ENCODE peak calls at places on chromosomes 2 and 18, in seven cellular contexts. Q is small intestine; V is CD8-positive, alpha-beta memory T cell; K is heart left ventricle; W is right lobe of liver; J is PC-9; P is AG09309. O is an unnamed sample.

GRCh38 chr2:239295377-239296019 is 105.3 kb downstream of the HDAC4 start:
- DNase-seq in J (no peak), V (no peak), P (no peak), W (no peak), K (no peak), Q (no peak), O (peak; percentile 90)

GRCh38 chr2:237196866-237197618 is 111.4 kb downstream of the COPS8 start:
- DNase-seq in J (peak; percentile 59), P (no peak), K (no peak), V (no peak), W (no peak), Q (no peak), O (no peak)

GRCh38 chr18:41681138-41681881 is 273.7 kb upstream of the PIK3C3 start:
- DNase-seq in K (no peak), Q (no peak), V (no peak), J (no peak), P (no peak), W (no peak), O (no peak)

GRCh38 chr2:31413876-31414550 is 529 bp downstream of the XDH start:
- DNase-seq in P (no peak), K (no peak), V (no peak), Q (peak; percentile 65), J (no peak), W (no peak), O (peak; percentile 12)

GRCh38 chr18:62187543-62188378 is 706 bp downstream of the RELCH start:
- DNase-seq in V (no peak), J (peak; percentile 10), P (no peak), Q (peak; percentile 47), W (peak; percentile 66), K (peak; percentile 38), O (peak; percentile 23)

GRCh38 chr2:11583203-11583752 is 49.4 kb downstream of the GREB1 start:
- DNase-seq in P (no peak), V (no peak), Q (no peak), J (no peak), W (peak; percentile 17), K (peak; percentile 57), O (no peak)

GRCh38 chr2:96131818-96132745 is 6.2 kb downstream of the ASTL start:
- DNase-seq in W (no peak), J (no peak), P (no peak), Q (no peak), V (no peak), K (no peak), O (no peak)

GRCh38 chr2:36561223-36561944 is 36.6 kb downstream of the FEZ2 start:
- DNase-seq in V (no peak), W (no peak), J (peak; percentile 69), P (peak; percentile 83), Q (peak; percentile 55), K (peak; percentile 35), O (no peak)

GRCh38 chr2:194819367-194819766 is 837.7 kb upstream of the SLC39A10 start:
- DNase-seq in V (no peak), P (no peak), Q (no peak), J (no peak), W (no peak), K (no peak), O (no peak)

GRCh38 chr2:66439291-66440010 is 4.5 kb downstream of the MEIS1 start:
- DNase-seq in V (no peak), P (no peak), J (no peak), W (peak; percentile 55), Q (no peak), K (peak; percentile 37), O (no peak)

GRCh38 chr2:66441651-66442365 is 6.9 kb downstream of the MEIS1 start:
- DNase-seq in W (no peak), Q (no peak), J (no peak), V (no peak), P (no peak), K (no peak), O (no peak)

GRCh38 chr2:66440692-66441091 is 5.8 kb downstream of the MEIS1 start:
- DNase-seq in P (no peak), Q (no peak), K (peak; percentile 37), J (no peak), V (no peak), W (no peak), O (no peak)

GRCh38 chr2:66438498-66439290 is 3.8 kb downstream of the MEIS1 start:
- DNase-seq in P (no peak), K (no peak), J (no peak), V (no peak), Q (no peak), W (no peak), O (no peak)

DNA sequence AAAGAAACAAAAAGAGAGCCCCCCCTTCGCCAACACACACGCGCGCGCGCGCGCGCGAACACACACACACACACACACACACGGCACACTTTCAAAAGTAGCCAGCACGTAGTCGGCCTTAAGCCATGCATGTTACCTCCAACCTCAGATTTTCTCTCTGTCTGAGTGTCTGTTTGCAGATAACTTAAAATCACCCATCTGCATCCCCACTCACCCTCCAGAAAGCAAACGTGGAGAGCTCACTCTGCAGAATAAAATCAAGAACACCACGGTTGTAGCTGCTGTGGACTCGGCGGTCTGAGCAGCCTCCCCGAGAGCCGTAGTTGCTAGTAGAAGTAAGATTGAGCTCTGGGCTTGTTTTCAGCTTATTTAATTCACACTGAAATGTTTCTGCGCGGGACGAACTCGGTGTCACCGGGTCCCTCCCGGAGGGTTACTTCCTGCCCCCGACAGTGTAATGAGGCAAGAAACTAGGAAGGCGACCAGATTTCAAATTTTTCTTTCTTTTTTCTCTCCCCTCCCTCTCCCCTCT is 5.2 kb downstream of the MEIS1 start:
- DNase-seq in P (no peak), K (peak; percentile 25), W (no peak), V (no peak), J (no peak), Q (no peak), O (no peak)
- H3K4me3 ChIP-seq in P (peak overlapping the region; percentile 31), K (peak overlapping the region; percentile 70), W (peak overlapping the region; percentile 25), V (no peak overlapping the region), J (no peak overlapping the region), Q (peak overlapping the region; percentile 27), O (no peak overlapping the region)

DNA sequence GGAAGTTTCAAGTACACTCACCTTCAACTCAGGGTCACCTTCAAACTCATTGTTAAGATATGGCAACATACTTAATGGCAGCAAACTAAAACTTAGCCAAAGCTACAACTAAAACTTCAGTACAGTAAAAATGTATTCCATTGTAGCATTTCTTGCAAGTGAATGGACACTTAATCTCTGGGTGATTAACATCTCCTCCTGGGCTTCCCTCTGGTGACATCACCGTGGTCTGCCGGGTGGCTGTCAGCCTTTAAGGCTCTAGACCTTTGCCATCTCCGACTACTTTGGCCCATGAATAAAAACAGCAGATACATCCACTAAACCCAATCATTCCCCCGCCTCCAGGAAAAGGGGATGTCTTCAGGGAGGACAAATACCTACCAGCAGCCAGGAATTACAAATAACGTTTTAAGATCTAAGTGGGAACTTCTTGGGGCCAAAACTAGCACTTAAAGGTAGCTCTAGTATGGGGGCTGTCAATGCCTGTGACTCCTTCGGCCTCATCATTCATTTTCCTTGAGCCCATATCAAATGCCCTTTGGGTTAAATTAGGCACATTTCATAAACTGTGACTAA is 1.2 kb downstream of the TFCP2L1 start:
- DNase-seq in W (no peak), V (no peak), J (no peak), Q (no peak), K (no peak), P (no peak), O (no peak)
- H3K4me3 ChIP-seq in W (no peak overlapping the region), V (no peak overlapping the region), J (peak overlapping the region; percentile 83), Q (peak overlapping the region; percentile 65), K (no peak overlapping the region), P (no peak overlapping the region), O (no peak overlapping the region)

GRCh38 chr2:231932711-231932970 is 6.4 kb upstream of the NPPC start:
- DNase-seq in Q (no peak), W (no peak), V (no peak), J (no peak), P (no peak), K (no peak), O (no peak)

GRCh38 chr2:231929961-231930600 is 3.9 kb upstream of the NPPC start:
- DNase-seq in K (peak; percentile 76), J (no peak), W (no peak), P (no peak), Q (no peak), V (no peak), O (no peak)

GRCh38 chr2:231932985-231933915 is 7.1 kb upstream of the NPPC start:
- DNase-seq in Q (no peak), V (no peak), J (no peak), K (no peak), W (no peak), P (no peak), O (no peak)

GRCh38 chr2:231930601-231931281 is 4.5 kb upstream of the NPPC start:
- DNase-seq in Q (no peak), V (no peak), J (no peak), K (peak; percentile 75), P (no peak), W (no peak), O (no peak)

GRCh38 chr2:231931481-231931915 is 5.3 kb upstream of the NPPC start:
- DNase-seq in J (no peak), Q (no peak), K (peak; percentile 66), P (no peak), V (no peak), W (no peak), O (no peak)
- H3K4me3 ChIP-seq in J (no peak overlapping the region), Q (no peak overlapping the region), K (no peak overlapping the region), P (no peak overlapping the region), V (no peak overlapping the region), W (no peak overlapping the region), O (no peak overlapping the region)

GRCh38 chr2:171814883-171815282 is 79.2 kb downstream of the SLC25A12 start:
- DNase-seq in P (no peak), W (no peak), K (no peak), V (no peak), Q (no peak), J (no peak), O (no peak)
- H3K4me3 ChIP-seq in P (no peak overlapping the region), W (no peak overlapping the region), K (no peak overlapping the region), V (no peak overlapping the region), Q (no peak overlapping the region), J (no peak overlapping the region), O (no peak overlapping the region)

DNA sequence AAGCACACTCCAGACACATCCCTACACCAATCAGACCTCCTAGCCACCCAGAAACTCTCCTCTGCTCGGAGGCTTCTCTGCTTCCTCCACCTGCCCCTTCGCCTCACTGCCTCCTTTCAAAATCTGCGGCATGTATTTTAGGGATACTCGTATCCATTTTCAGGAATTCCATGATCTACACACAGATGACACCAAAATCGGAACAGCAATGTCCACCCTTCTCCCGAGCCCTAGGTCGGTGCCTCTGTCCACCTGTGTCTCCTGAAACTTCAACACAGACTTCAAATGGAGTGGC is 1.4 kb upstream of the SH3BP4 start:
- DNase-seq in J (no peak), W (no peak), Q (no peak), V (no peak), P (no peak), K (no peak), O (no peak)
- H3K4me3 ChIP-seq in J (no peak overlapping the region), W (no peak overlapping the region), Q (no peak overlapping the region), V (no peak overlapping the region), P (no peak overlapping the region), K (no peak overlapping the region), O (no peak overlapping the region)

DNA sequence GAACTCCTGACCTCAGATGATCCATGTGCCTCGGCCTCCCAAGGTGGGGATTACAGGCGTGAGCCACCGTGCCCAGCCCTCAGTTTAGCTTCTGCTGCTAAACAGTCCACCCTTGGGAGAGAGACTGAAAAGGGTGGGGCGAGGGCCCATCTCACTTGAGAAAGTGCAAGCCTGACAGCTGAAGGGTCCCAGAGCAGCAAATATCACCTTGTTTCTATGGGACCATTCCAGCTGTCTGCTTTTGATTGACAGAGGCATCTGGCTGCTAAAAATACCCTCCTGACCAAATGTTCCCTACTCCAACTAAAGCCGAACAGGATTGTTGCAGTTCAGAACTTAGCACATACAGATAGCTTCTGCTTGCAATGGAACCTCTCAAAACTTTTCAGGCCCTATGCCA is 436 bp upstream of the SMYD1 start:
- DNase-seq in W (no peak), P (no peak), Q (no peak), K (peak; percentile 80), J (no peak), V (no peak), O (no peak)
- H3K4me3 ChIP-seq in W (no peak overlapping the region), P (no peak overlapping the region), Q (no peak overlapping the region), K (peak overlapping the region; percentile 53), J (no peak overlapping the region), V (no peak overlapping the region), O (no peak overlapping the region)

O was measured in Jurkat, Clone E6-1.